ENCODE peak calls at places on chromosome 1, in nine cellular contexts. L, F, P, Z, V, N, U, H and M are unnamed samples.

GRCh38 chr1:222788328-222789156 is 26.3 kb upstream of the DISP1 start:
- DNase-seq in L (no peak), N (no peak), Z (no peak), H (no peak), F (no peak), V (no peak), P (no peak), U (no peak), M (no peak)

GRCh38 chr1:113242481-113242880 is 147.8 kb upstream of the MAGI3 start:
- DNase-seq in U (no peak), F (no peak), Z (no peak), H (no peak), L (no peak), P (no peak), N (no peak), V (no peak), M (no peak)

GRCh38 chr1:180188103-180188506 is 33.4 kb downstream of the QSOX1 start:
- DNase-seq in Z (no peak), V (peak), N (no peak), H (peak), L (no peak), F (peak), P (no peak), U (peak), M (no peak)

GRCh38 chr1:10152709-10153284 is 57.6 kb upstream of the KIF1B start:
- DNase-seq in H (peak), Z (no peak), F (peak), L (no peak), N (no peak), U (no peak), P (peak), V (peak), M (no peak)

GRCh38 chr1:38068220-38068979 is 21.8 kb upstream of the POU3F1 start:
- DNase-seq in H (no peak), P (no peak), L (no peak), F (no peak), Z (no peak), U (no peak), V (no peak), N (no peak), M (no peak)

GRCh38 chr1:37069406-37069805 is 35.1 kb upstream of the GRIK3 start:
- DNase-seq in P (no peak), U (no peak), H (no peak), N (no peak), L (no peak), Z (no peak), V (no peak), F (no peak), M (no peak)

GRCh38 chr1:248786106-248786665 is 30.6 kb upstream of the LYPD8 start:
- DNase-seq in F (no peak), P (no peak), L (no peak), H (peak), N (no peak), U (no peak), Z (no peak), V (no peak), M (no peak)

GRCh38 chr1:155260276-155260675 is 1.9 kb downstream of the SCAMP3 start:
- DNase-seq in U (no peak), H (no peak), N (no peak), F (no peak), L (no peak), P (no peak), V (no peak), Z (no peak), M (no peak)

GRCh38 chr1:218967836-218968235 is 205.8 kb upstream of the LYPLAL1 start:
- DNase-seq in P (no peak), Z (no peak), F (no peak), N (no peak), H (peak), V (no peak), U (no peak), L (no peak), M (no peak)

GRCh38 chr1:41576206-41576605 is 91.7 kb upstream of the EDN2 start:
- DNase-seq in Z (no peak), H (no peak), P (no peak), N (no peak), V (no peak), L (no peak), U (no peak), F (no peak), M (peak)

GRCh38 chr1:26696191-26696644 is 403 bp downstream of the ARID1A start:
- DNase-seq in H (no peak), L (no peak), V (no peak), Z (peak), U (no peak), F (peak), N (no peak), P (peak), M (no peak)

GRCh38 chr1:2009297-2010053 is 5.9 kb upstream of the CFAP74 start:
- DNase-seq in Z (no peak), P (no peak), U (no peak), L (no peak), N (no peak), V (no peak), H (no peak), F (no peak), M (no peak)

GRCh38 chr1:247337961-247338360 is 6.3 kb upstream of the ZNF496 start:
- DNase-seq in U (no peak), H (no peak), Z (no peak), L (no peak), F (no peak), N (no peak), P (no peak), V (no peak), M (no peak)